ENCODE peak calls at places on chromosome 21, in seven cellular contexts. One of them, this sample, is unnamed. For H3K4me1 and H3K9me3, the result is how much of the 10 kb centered on the place peaks cover.

GRCh38 chr21:14206222-14206621 is 4.5 kb downstream of the LIPI start:
- DNase-seq in ovary: no peak
- DNase-seq in uterus: no peak
- DNase-seq in mammary epithelial cell: no peak
- DNase-seq in stomach: no peak
- DNase-seq in CD4-positive, alpha-beta memory T cell: no peak
- DNase-seq in SK-N-SH: no peak
- DNase-seq in this sample: no peak

GRCh38 chr21:30962013-30962412 is 76.3 kb downstream of the KRTAP19-8 start:
- DNase-seq in CD4-positive, alpha-beta memory T cell: no peak
- DNase-seq in mammary epithelial cell: no peak
- DNase-seq in SK-N-SH: no peak
- DNase-seq in ovary: no peak
- DNase-seq in uterus: no peak
- DNase-seq in stomach: no peak
- DNase-seq in this sample: no peak

GRCh38 chr21:40186036-40186435 is 318.8 kb downstream of the PCP4 start:
- DNase-seq in CD4-positive, alpha-beta memory T cell: no peak
- DNase-seq in SK-N-SH: no peak
- DNase-seq in uterus: no peak
- DNase-seq in ovary: no peak
- DNase-seq in mammary epithelial cell: no peak
- DNase-seq in stomach: no peak
- DNase-seq in this sample: no peak

GRCh38 chr21:40386301-40386911 is 460.6 kb downstream of the DSCAM start:
- DNase-seq in mammary epithelial cell: peak
- DNase-seq in CD4-positive, alpha-beta memory T cell: no peak
- DNase-seq in uterus: no peak
- DNase-seq in SK-N-SH: peak
- DNase-seq in stomach: peak
- DNase-seq in ovary: no peak
- DNase-seq in this sample: peak

GRCh38 chr21:17045214-17045835 is 467.5 kb upstream of the CXADR start:
- DNase-seq in mammary epithelial cell: peak
- DNase-seq in ovary: no peak
- DNase-seq in SK-N-SH: peak
- DNase-seq in uterus: no peak
- DNase-seq in CD4-positive, alpha-beta memory T cell: no peak
- DNase-seq in stomach: no peak
- DNase-seq in this sample: no peak

GRCh38 chr21:42652527-42653491 is 612 bp upstream of the PDE9A start:
- DNase-seq in ovary: peak
- DNase-seq in SK-N-SH: peak
- DNase-seq in stomach: peak
- DNase-seq in uterus: peak
- DNase-seq in mammary epithelial cell: peak
- DNase-seq in CD4-positive, alpha-beta memory T cell: no peak
- DNase-seq in this sample: no peak

GRCh38 chr21:16426936-16427335 is 697.2 kb downstream of the USP25 start:
- DNase-seq in uterus: no peak
- DNase-seq in ovary: no peak
- DNase-seq in SK-N-SH: no peak
- DNase-seq in CD4-positive, alpha-beta memory T cell: no peak
- DNase-seq in mammary epithelial cell: no peak
- DNase-seq in stomach: no peak
- DNase-seq in this sample: no peak

GRCh38 chr21:42527489-42528158 is 14.0 kb downstream of the SLC37A1 start:
- DNase-seq in CD4-positive, alpha-beta memory T cell: peak
- DNase-seq in uterus: no peak
- DNase-seq in SK-N-SH: no peak
- DNase-seq in stomach: no peak
- DNase-seq in mammary epithelial cell: no peak
- DNase-seq in ovary: no peak
- DNase-seq in this sample: peak

GRCh38 chr21:16420086-16420724 is 690.4 kb downstream of the USP25 start:
- DNase-seq in stomach: peak
- DNase-seq in ovary: peak
- DNase-seq in uterus: peak
- DNase-seq in mammary epithelial cell: peak
- DNase-seq in CD4-positive, alpha-beta memory T cell: no peak
- DNase-seq in SK-N-SH: peak
- DNase-seq in this sample: no peak

GRCh38 chr21:15508554-15508953 is 221.2 kb upstream of the USP25 start:
- DNase-seq in mammary epithelial cell: no peak
- DNase-seq in SK-N-SH: no peak
- DNase-seq in uterus: no peak
- DNase-seq in CD4-positive, alpha-beta memory T cell: no peak
- DNase-seq in stomach: no peak
- DNase-seq in ovary: no peak
- DNase-seq in this sample: no peak

GRCh38 chr21:36350282-36350910 is 30.4 kb downstream of the MORC3 start:
- DNase-seq in CD4-positive, alpha-beta memory T cell: no peak
- DNase-seq in mammary epithelial cell: no peak
- DNase-seq in ovary: no peak
- DNase-seq in stomach: no peak
- DNase-seq in SK-N-SH: no peak
- DNase-seq in uterus: no peak
- DNase-seq in this sample: no peak

GRCh38 chr21:15289896-15290841 is 225.4 kb upstream of the NRIP1 start:
- DNase-seq in uterus: no peak
- DNase-seq in mammary epithelial cell: no peak
- DNase-seq in CD4-positive, alpha-beta memory T cell: no peak
- DNase-seq in SK-N-SH: peak
- DNase-seq in ovary: no peak
- DNase-seq in stomach: peak
- DNase-seq in this sample: peak

DNA sequence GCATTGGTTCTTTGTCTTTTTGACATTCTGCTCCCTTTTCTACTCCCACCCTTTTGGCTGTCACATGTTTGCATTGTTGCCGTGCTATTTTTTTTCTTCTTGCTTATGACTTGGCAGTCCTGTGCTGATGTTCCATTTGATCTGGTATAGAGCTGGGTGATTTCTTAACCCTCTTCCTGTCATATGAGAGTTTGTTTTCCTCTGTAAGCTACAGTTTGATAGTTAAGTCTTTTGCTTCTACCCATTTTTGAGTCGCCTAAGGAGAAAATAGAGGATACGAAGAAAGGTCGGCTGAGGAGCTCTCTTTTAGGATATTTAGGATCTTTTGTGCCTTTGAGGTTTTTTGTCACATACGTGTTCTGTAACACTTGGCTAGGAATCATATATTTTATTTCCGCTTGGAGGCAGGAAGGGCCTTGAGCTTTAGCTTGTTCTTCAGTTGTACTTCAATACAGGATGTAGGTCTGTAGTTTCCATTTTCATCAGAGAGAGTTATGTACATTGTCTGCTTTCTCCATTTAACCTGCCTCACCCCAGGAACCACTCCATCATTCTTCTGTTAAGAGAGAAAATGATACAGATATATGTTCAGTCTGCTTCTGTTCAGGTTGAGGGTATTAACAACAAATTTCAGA is 150.7 kb downstream of the BACH1 start:
- DNase-seq in ovary: no peak
- DNase-seq in SK-N-SH: no peak
- DNase-seq in CD4-positive, alpha-beta memory T cell: peak
- DNase-seq in uterus: no peak
- DNase-seq in mammary epithelial cell: no peak
- DNase-seq in stomach: no peak
- DNase-seq in this sample: no peak
- H3K27ac ChIP-seq in ovary: no peak
- H3K27ac ChIP-seq in SK-N-SH: no peak
- H3K27ac ChIP-seq in CD4-positive, alpha-beta memory T cell: peak
- H3K27ac ChIP-seq in uterus: no peak
- H3K27ac ChIP-seq in mammary epithelial cell: no peak
- H3K27ac ChIP-seq in stomach: no peak
- H3K27ac ChIP-seq in this sample: no peak

DNA sequence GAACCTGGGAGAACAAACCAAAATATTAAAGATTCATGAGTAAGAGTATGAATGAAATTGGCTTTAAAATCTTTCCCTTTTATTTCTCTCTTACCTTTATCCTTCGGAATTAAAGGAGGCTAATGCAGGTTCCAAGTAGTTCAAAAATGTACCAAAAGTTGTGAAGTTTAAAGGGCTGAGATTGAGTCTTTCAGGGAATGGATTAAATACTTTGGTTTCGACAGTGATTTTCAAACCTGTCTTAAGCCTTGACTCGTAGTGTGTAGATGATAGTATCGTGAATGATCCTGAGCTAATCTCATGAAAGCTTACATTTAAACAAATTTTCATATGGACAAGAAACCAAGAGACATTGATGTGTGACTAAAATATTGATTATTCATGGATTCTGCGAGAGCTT is 66.9 kb downstream of the DYRK1A start:
- DNase-seq in stomach: no peak
- DNase-seq in mammary epithelial cell: no peak
- DNase-seq in CD4-positive, alpha-beta memory T cell: no peak
- DNase-seq in uterus: no peak
- DNase-seq in SK-N-SH: no peak
- DNase-seq in ovary: no peak
- DNase-seq in this sample: no peak
- H3K4me1 ChIP-seq in stomach: half or more
- H3K4me1 ChIP-seq in mammary epithelial cell: under half
- H3K4me1 ChIP-seq in CD4-positive, alpha-beta memory T cell: half or more
- H3K4me1 ChIP-seq in uterus: under half
- H3K4me1 ChIP-seq in SK-N-SH: under half
- H3K4me1 ChIP-seq in ovary: under half
- H3K4me1 ChIP-seq in this sample: under half

DNA sequence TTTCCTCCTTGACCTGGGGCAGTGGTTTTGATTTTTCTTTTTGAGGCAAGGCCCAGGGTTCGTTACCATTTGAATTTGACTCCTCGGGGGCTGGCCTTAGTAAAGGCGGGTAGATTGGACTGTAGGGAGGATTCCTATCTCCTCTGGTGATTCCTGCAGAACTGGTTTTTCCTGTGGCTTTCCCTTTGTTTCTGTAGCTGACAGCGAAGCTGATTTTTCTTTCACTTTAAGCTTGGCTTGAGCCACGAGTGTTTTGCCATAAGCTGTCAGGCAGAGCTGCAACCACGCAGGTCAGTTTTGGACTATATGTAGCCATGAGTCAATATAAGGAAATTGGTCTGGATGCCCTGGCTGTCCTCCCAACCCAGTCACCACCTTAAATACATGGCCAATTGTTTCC is 28.7 kb upstream of the KCNJ15 start:
- DNase-seq in ovary: no peak
- DNase-seq in uterus: no peak
- DNase-seq in mammary epithelial cell: peak
- DNase-seq in CD4-positive, alpha-beta memory T cell: no peak
- DNase-seq in stomach: no peak
- DNase-seq in SK-N-SH: no peak
- DNase-seq in this sample: no peak
- H3K9me3 ChIP-seq in ovary: under half
- H3K9me3 ChIP-seq in uterus: under half
- H3K9me3 ChIP-seq in mammary epithelial cell: under half
- H3K9me3 ChIP-seq in CD4-positive, alpha-beta memory T cell: under half
- H3K9me3 ChIP-seq in stomach: half or more
- H3K9me3 ChIP-seq in SK-N-SH: under half
- H3K9me3 ChIP-seq in this sample: under half

DNA sequence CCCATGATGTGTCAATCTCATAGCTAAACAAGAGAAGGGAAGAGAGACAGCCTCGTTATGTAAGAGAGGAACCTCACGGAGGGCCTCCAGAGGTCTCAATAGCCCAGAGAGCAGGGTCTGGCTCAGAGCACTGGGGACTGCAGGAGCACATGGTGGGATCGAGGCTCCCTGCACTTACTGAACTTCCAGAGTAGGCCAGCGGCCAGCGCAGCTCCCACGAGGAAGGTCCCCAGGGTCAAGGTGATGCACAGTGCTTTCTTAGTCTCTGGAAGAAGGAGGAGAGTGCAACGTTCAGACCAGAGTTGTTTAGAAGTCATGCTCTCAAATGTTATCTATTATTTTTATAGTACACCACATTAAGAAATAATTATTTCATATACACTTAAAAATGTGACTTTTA is 18.6 kb downstream of the TMPRSS2 start:
- DNase-seq in ovary: peak
- DNase-seq in stomach: no peak
- DNase-seq in mammary epithelial cell: no peak
- DNase-seq in SK-N-SH: no peak
- DNase-seq in uterus: no peak
- DNase-seq in CD4-positive, alpha-beta memory T cell: no peak
- DNase-seq in this sample: no peak
- H3K27ac ChIP-seq in ovary: no peak
- H3K27ac ChIP-seq in stomach: peak
- H3K27ac ChIP-seq in mammary epithelial cell: no peak
- H3K27ac ChIP-seq in SK-N-SH: no peak
- H3K27ac ChIP-seq in uterus: no peak
- H3K27ac ChIP-seq in CD4-positive, alpha-beta memory T cell: no peak
- H3K27ac ChIP-seq in this sample: no peak

DNA sequence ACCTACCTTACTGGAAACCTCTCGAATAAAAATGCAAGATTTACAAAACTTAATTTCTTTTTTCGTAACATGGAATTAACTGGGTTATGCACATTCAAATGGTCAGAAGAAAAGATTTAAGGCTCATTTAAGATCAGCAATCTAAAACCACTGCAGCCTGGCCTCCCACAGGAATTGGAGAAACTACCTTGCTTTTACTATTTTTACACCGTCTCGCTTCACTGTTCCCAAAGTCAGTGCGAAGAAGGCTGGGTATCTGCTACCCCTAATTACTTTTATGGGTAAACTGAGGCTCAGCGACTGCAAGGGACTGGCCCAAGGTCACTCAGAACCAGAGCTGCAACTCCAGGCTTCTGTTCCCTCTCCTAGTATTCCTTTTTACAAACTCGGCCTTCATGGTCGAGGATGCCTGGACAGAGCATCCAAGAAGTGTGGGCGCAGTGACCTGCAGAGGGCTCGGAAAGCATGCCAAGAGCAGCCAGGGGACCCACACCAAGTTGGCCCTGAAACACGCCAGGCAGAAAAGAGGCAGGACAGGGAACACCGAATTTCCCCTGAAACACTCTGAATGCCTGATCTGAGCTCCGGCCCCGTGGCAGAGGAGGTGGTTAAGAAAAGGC is 931 bp downstream of the PAXBP1 start:
- DNase-seq in stomach: no peak
- DNase-seq in uterus: no peak
- DNase-seq in ovary: no peak
- DNase-seq in CD4-positive, alpha-beta memory T cell: no peak
- DNase-seq in SK-N-SH: no peak
- DNase-seq in mammary epithelial cell: no peak
- DNase-seq in this sample: no peak
- H3K4me1 ChIP-seq in stomach: half or more
- H3K4me1 ChIP-seq in uterus: under half
- H3K4me1 ChIP-seq in ovary: under half
- H3K4me1 ChIP-seq in CD4-positive, alpha-beta memory T cell: half or more
- H3K4me1 ChIP-seq in SK-N-SH: under half
- H3K4me1 ChIP-seq in mammary epithelial cell: under half
- H3K4me1 ChIP-seq in this sample: under half

GRCh38 chr21:21801921-21802320 is 803.7 kb downstream of the NCAM2 start:
- DNase-seq in mammary epithelial cell: no peak
- DNase-seq in stomach: no peak
- DNase-seq in ovary: no peak
- DNase-seq in CD4-positive, alpha-beta memory T cell: no peak
- DNase-seq in SK-N-SH: no peak
- DNase-seq in uterus: no peak
- DNase-seq in this sample: no peak

GRCh38 chr21:21806711-21807597 is 808.7 kb downstream of the NCAM2 start:
- DNase-seq in SK-N-SH: peak
- DNase-seq in CD4-positive, alpha-beta memory T cell: no peak
- DNase-seq in stomach: no peak
- DNase-seq in uterus: no peak
- DNase-seq in mammary epithelial cell: no peak
- DNase-seq in ovary: no peak
- DNase-seq in this sample: no peak

GRCh38 chr21:21813295-21813694 is 815.1 kb downstream of the NCAM2 start:
- DNase-seq in CD4-positive, alpha-beta memory T cell: no peak
- DNase-seq in stomach: no peak
- DNase-seq in SK-N-SH: no peak
- DNase-seq in mammary epithelial cell: no peak
- DNase-seq in uterus: no peak
- DNase-seq in ovary: no peak
- DNase-seq in this sample: no peak

GRCh38 chr21:21807598-21807903 is 809.3 kb downstream of the NCAM2 start:
- DNase-seq in ovary: no peak
- DNase-seq in SK-N-SH: peak
- DNase-seq in mammary epithelial cell: no peak
- DNase-seq in stomach: no peak
- DNase-seq in uterus: no peak
- DNase-seq in CD4-positive, alpha-beta memory T cell: no peak
- DNase-seq in this sample: no peak
- H3K9me3 ChIP-seq in ovary: under half
- H3K9me3 ChIP-seq in SK-N-SH: under half
- H3K9me3 ChIP-seq in mammary epithelial cell: under half
- H3K9me3 ChIP-seq in stomach: under half
- H3K9me3 ChIP-seq in uterus: under half
- H3K9me3 ChIP-seq in CD4-positive, alpha-beta memory T cell: under half
- H3K9me3 ChIP-seq in this sample: under half